ENCODE peak calls at places on chromosomes 6 and 20, in four cellular contexts. R, D, J and N are unnamed samples.

GRCh38 chr20:44643596-44644383 is 7.7 kb downstream of the ADA start:
- DNase-seq in D (no peak), R (peak), J (no peak), N (peak)

GRCh38 chr6:21367649-21368154 is 225.8 kb upstream of the SOX4 start:
- DNase-seq in D (no peak), R (no peak), J (no peak), N (no peak)

GRCh38 chr20:47710665-47711045 is 74.6 kb downstream of the SULF2 start:
- DNase-seq in J (no peak), R (no peak), D (no peak), N (no peak)

GRCh38 chr20:34815636-34816035 is 9.8 kb downstream of the NCOA6 start:
- DNase-seq in R (no peak), J (no peak), D (no peak), N (peak)

GRCh38 chr6:50952092-50952932 is 133.6 kb downstream of the TFAP2B start:
- DNase-seq in D (no peak), R (no peak), J (no peak), N (no peak)

GRCh38 chr6:82877213-82878195 is 188.1 kb downstream of the UBE3D start:
- DNase-seq in J (peak), R (no peak), D (no peak), N (no peak)

GRCh38 chr20:63520594-63520938 is at the start of gene PPDPF:
- DNase-seq in J (peak), R (peak), D (no peak), N (peak)

GRCh38 chr20:6295477-6296256 is 172.8 kb upstream of the FERMT1 start:
- DNase-seq in J (no peak), D (no peak), R (no peak), N (no peak)

GRCh38 chr20:24708411-24709295 is 239.2 kb downstream of the SYNDIG1 start:
- DNase-seq in D (no peak), J (no peak), R (no peak), N (peak)

GRCh38 chr20:4713401-4713800 is 8.3 kb upstream of the PRND start:
- DNase-seq in D (no peak), J (no peak), R (peak), N (no peak)

GRCh38 chr6:167672738-167673137 is 154.0 kb upstream of the AFDN start:
- DNase-seq in R (no peak), J (no peak), D (no peak), N (no peak)

GRCh38 chr6:44762496-44762895 is 375.0 kb downstream of the CDC5L start:
- DNase-seq in D (no peak), J (no peak), R (no peak), N (no peak)

GRCh38 chr6:139409026-139409425 is 34.6 kb upstream of the CITED2 start:
- DNase-seq in R (no peak), J (no peak), D (no peak), N (peak)

GRCh38 chr20:1968958-1969357 is 24.9 kb downstream of the PDYN start:
- DNase-seq in R (no peak), J (no peak), D (no peak), N (no peak)

GRCh38 chr20:35040090-35040489 is 52.5 kb downstream of the TRPC4AP start:
- DNase-seq in R (no peak), J (no peak), D (no peak), N (no peak)

GRCh38 chr6:2439632-2440031 is 194.2 kb upstream of the GMDS start:
- DNase-seq in D (no peak), R (no peak), J (no peak), N (no peak)

DNA sequence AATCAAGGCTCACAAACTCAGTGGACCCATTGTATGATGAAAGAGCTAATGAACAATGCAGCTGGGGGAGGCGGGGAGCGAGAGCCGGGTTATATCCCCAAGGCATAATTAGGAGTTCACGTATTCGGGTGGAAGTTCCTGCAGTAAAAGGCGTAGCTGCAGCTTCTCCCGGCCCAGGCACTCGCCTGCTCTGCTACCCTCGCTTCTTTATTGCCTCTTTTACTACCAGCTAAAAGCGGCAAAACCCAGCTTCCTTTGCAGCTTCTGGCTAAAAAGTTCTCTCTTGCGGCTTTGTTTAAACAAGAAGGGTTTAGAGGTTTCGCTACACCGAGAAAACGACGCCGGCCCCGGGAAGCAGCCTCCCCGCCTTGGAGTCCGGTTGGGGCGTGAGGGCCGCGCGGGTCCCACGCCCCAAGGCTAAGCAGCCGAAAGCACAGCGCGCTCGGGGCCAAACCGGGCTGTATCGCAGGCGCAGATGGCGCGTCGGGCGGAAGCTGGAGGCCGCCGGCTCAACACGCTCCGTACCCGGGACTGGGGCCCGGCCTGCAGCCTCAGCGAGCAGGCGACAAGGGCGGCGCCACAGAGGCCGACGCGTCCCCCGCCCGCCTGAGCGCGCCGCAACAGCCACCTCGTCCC is 1.6 kb downstream of the ZBTB2 start:
- DNase-seq in J (peak), D (no peak), R (no peak), N (peak)
- TF ChIP-seq BHLHE40 in J (no peak), D (no peak), R (no peak), N (no peak)

DNA sequence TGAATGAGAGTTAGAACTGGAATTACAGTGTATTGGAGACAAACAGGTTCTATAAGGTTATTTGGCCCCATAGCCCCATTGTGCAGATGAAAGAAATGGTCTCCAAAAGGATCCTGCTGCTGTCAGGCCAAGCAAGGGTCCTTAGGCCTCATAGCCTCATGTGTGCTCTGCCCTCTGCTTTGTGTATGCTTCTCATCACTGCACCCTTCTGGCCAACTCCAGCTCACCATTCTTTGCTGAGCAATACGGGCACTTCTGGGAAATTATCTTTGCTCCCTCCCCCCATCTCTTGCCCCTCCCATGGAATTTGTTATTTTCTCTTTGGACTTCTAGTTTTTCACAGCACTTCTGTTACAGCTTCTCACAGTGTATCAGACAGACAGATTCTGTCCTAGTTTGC is 298.8 kb downstream of the FOXA2 start:
- DNase-seq in R (peak), D (no peak), J (no peak), N (no peak)
- TF ChIP-seq BHLHE40 in R (no peak), D (no peak), J (no peak), N (no peak)

GRCh38 chr6:53042112-53042511 is 23.1 kb upstream of the FBXO9 start:
- DNase-seq in D (no peak), R (peak), J (no peak), N (peak)
- TF ChIP-seq BHLHE40 in D (no peak), R (no peak), J (no peak), N (no peak)

GRCh38 chr20:52683761-52684160 is 288.4 kb upstream of the TSHZ2 start:
- DNase-seq in D (no peak), J (no peak), R (no peak), N (no peak)
- TF ChIP-seq BHLHE40 in D (no peak), J (no peak), R (no peak), N (no peak)

GRCh38 chr6:78324213-78324612 is 543.1 kb upstream of the IRAK1BP1 start:
- DNase-seq in D (no peak), R (no peak), J (no peak), N (no peak)
- TF ChIP-seq BHLHE40 in D (no peak), R (no peak), J (no peak), N (no peak)

DNA sequence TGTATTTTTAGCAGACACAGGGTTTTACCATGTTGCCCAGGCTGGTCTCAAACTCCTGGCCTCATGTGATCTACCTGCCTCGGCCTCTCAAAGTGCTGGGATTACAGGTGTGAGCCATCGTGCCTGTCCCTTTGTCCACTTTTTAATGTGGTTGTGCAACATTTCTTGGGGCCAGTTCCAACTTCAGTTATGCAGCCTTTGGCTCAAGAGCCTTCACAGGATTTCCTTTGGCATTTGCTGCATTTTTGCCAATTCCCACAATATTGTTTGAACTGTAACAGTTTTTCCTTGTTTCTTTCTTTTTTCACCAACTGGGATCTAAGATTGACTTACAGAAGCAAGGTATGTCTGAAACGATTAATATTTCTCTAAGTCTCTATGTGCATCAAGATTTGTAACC is 63.6 kb downstream of the EDN1 start:
- DNase-seq in J (no peak), R (no peak), D (no peak), N (no peak)
- TF ChIP-seq BHLHE40 in J (no peak), R (no peak), D (no peak), N (no peak)